ENCODE peak calls at places on chromosomes 16 and 17, in seven cellular contexts. D is SK-N-SH, T is GM12878, G is H1, W is HCT116, Q is Panc1, U is HepG2. E is an unnamed sample.

GRCh38 chr16:27918755-27919154 is 144.8 kb downstream of the GSG1L start:
- DNase-seq in W (peak), G (no peak), U (no peak), Q (no peak), T (no peak), D (no peak), E (no peak)

GRCh38 chr16:76970087-76970744 is 220.8 kb upstream of the MON1B start:
- DNase-seq in U (no peak), W (no peak), G (no peak), Q (peak), T (no peak), D (no peak), E (no peak)

GRCh38 chr17:12821376-12821940 is 32.2 kb downstream of the ARHGAP44 start:
- DNase-seq in U (no peak), Q (no peak), T (no peak), D (no peak), G (no peak), W (no peak), E (no peak)

GRCh38 chr16:57938936-57939871 is 31.7 kb downstream of the CNGB1 start:
- DNase-seq in G (no peak), W (peak), Q (no peak), D (no peak), T (no peak), U (peak), E (no peak)

GRCh38 chr17:27381007-27381501 is 75.2 kb upstream of the KSR1 start:
- DNase-seq in Q (no peak), W (peak), T (peak), D (peak), U (peak), G (peak), E (peak)

GRCh38 chr16:60945225-60945624 is 1091.0 kb downstream of the CDH8 start:
- DNase-seq in W (no peak), Q (no peak), T (no peak), G (peak), U (peak), D (no peak), E (peak)

GRCh38 chr17:17691468-17692263 is 10.4 kb downstream of the RAI1 start:
- DNase-seq in Q (no peak), U (no peak), G (no peak), D (no peak), W (no peak), T (peak), E (no peak)

GRCh38 chr16:78437352-78437968 is 338.0 kb downstream of the WWOX start:
- DNase-seq in G (no peak), Q (peak), W (no peak), U (peak), D (peak), T (no peak), E (peak)

GRCh38 chr16:11072420-11073153 is 128.2 kb downstream of the CLEC16A start:
- DNase-seq in T (no peak), G (no peak), W (no peak), U (no peak), D (no peak), Q (no peak), E (no peak)

GRCh38 chr16:77675464-77676324 is 46.6 kb upstream of the NUDT7 start:
- DNase-seq in T (peak), G (peak), W (peak), Q (peak), U (peak), D (peak), E (peak)

GRCh38 chr17:75626496-75627038 is 6.7 kb upstream of the SMIM5 start:
- DNase-seq in U (no peak), Q (no peak), D (peak), T (no peak), G (no peak), W (no peak), E (no peak)

GRCh38 chr16:15952265-15952711 is 2.9 kb downstream of the ABCC1 start:
- DNase-seq in D (peak), T (no peak), W (no peak), G (no peak), U (peak), Q (no peak), E (peak)

GRCh38 chr16:85461814-85462404 is 151.2 kb upstream of the GSE1 start:
- DNase-seq in Q (no peak), U (no peak), W (no peak), T (no peak), G (no peak), D (peak), E (peak)

GRCh38 chr17:17400566-17401184 is 76.1 kb upstream of the MED9 start:
- DNase-seq in U (no peak), W (no peak), G (no peak), Q (no peak), T (no peak), D (no peak), E (no peak)

GRCh38 chr16:77336637-77337036 is 98.2 kb downstream of the ADAMTS18 start:
- DNase-seq in Q (no peak), D (no peak), W (no peak), G (peak), U (no peak), T (no peak), E (no peak)

GRCh38 chr16:80366023-80366422 is 174.8 kb upstream of the DYNLRB2 start:
- DNase-seq in T (no peak), G (no peak), Q (no peak), U (no peak), W (no peak), D (no peak), E (no peak)

GRCh38 chr16:4387769-4388168 is 16.1 kb downstream of the VASN start:
- DNase-seq in G (no peak), D (no peak), U (no peak), W (no peak), T (no peak), Q (no peak), E (no peak)

GRCh38 chr17:83053779-83054451 is 25.5 kb upstream of the METRNL start:
- DNase-seq in W (no peak), Q (no peak), D (no peak), U (no peak), T (no peak), G (no peak), E (no peak)

GRCh38 chr17:4342535-4342934 is 23.9 kb downstream of the UBE2G1 start:
- DNase-seq in U (no peak), G (no peak), Q (no peak), W (no peak), T (no peak), D (no peak), E (no peak)

GRCh38 chr16:29319726-29320125 is 86.8 kb downstream of the NPIPB11 start:
- DNase-seq in G (no peak), U (no peak), W (no peak), D (no peak), T (no peak), Q (no peak), E (no peak)

GRCh38 chr16:6803171-6803570 is 529.5 kb upstream of the RBFOX1 start:
- DNase-seq in D (no peak), G (no peak), W (no peak), Q (no peak), U (no peak), T (no peak), E (no peak)

GRCh38 chr17:152860-153420 is 15.6 kb downstream of the SCGB1C2 start:
- DNase-seq in U (no peak), W (no peak), G (no peak), D (no peak), T (no peak), Q (no peak), E (no peak)

GRCh38 chr16:59634951-59635350 is 900.8 kb upstream of the GOT2 start:
- DNase-seq in T (no peak), W (no peak), Q (no peak), G (no peak), D (no peak), U (no peak), E (no peak)

GRCh38 chr17:18966831-18967624 is 15.1 kb downstream of the SLC5A10 start:
- DNase-seq in Q (no peak), G (no peak), T (no peak), W (no peak), D (no peak), U (no peak), E (no peak)

GRCh38 chr16:86281435-86281834 is 228.9 kb upstream of the FOXF1 start:
- DNase-seq in D (no peak), W (no peak), G (no peak), Q (no peak), T (no peak), U (no peak), E (no peak)

GRCh38 chr16:89106533-89107208 is 13.0 kb downstream of the ACSF3 start:
- DNase-seq in T (no peak), Q (no peak), D (no peak), U (no peak), G (no peak), W (no peak), E (no peak)

GRCh38 chr16:20851601-20852000 is 45.3 kb downstream of the REXO5 start:
- DNase-seq in U (peak), Q (no peak), T (no peak), D (no peak), G (no peak), W (peak), E (no peak)

GRCh38 chr17:75142236-75142971 is 10.9 kb upstream of the NT5C start:
- DNase-seq in Q (no peak), U (no peak), W (no peak), T (no peak), G (no peak), D (no peak), E (no peak)

DNA sequence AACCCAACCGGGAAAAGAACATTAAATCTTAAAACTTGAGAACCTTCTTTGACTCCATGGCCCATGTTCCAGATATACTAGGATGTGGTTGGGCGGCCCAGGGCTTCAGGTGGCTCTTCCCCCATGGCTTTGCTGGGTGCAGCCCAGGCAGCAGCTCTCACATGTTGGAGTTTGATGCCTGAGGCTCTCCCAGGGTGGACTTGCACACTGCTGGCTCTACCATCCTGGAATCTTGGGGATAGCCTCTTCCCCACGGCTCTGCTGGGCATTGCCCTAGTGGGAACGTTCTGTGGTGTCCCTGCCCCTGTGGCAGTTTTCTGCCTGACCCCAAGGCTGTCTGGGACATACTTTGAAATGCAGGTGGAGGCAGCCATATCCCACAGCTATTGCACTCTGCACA is 70.6 kb downstream of the GOSR1 start:
- DNase-seq in D (no peak), Q (no peak), W (no peak), G (no peak), U (no peak), T (no peak), E (no peak)
- TF ChIP-seq SIN3A in D (no peak), Q (no peak), W (no peak), G (no peak), U (no peak), T (no peak), E (no peak)

DNA sequence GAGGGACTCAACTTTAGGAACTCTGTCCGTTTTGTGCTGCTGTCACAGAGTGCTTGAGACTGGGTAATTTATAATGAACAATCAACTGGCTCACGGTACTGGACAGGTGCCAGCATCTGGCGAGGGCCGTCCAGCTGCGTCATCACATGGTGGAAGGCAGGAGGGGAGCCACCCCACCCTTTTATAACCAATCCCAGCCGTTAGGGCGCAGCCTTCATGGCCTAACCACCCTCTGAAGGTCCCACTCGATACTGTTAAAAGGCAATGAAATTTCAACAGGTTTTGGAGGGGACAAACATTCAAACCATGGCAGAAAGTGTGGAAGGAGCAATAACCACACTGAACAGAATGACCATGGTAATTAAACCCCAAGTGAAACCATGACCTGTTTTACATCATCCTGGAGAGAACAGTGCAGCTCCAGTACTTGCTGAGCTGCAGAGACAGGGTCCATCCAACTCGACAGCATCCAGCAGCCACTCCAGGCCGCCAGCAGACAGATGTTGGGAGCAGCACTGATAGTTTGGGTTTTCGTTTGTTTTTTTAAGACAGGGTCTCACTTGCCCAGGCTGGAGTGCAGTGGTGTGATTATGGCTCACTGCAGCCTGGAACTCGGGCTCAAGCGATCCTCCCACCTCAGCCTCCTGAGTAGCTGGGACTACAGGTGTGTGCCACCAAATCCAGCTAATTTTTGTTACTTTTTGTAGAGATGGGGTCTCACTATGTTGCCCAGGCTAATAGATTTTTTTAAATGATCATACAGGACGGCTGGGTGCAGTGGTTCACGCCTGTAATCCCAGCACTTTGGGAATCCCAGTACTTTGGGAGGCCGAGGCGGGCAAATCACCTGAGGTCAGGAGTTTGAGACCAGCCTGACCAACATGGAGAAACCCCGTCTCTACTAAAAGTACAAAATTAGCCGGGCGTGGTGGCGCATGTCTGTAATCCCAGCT is 11.0 kb downstream of the CHMP6 start:
- DNase-seq in Q (no peak), D (peak), T (no peak), G (no peak), U (no peak), W (no peak), E (peak)
- TF ChIP-seq SIN3A in Q (no peak), D (no peak), T (no peak), G (no peak), U (no peak), W (no peak), E (no peak)

GRCh38 chr16:19113577-19114358 is at the start of gene ITPRIPL2:
- DNase-seq in D (peak), T (no peak), W (peak), U (peak), G (no peak), Q (peak), E (peak)
- TF ChIP-seq SIN3A in D (no peak), T (no peak), W (peak), U (peak), G (no peak), Q (peak), E (no peak)

GRCh38 chr17:8109669-8110455 is 8.5 kb downstream of the ALOXE3 start:
- DNase-seq in D (peak), W (no peak), T (no peak), G (no peak), U (no peak), Q (no peak), E (peak)
- TF ChIP-seq SIN3A in D (no peak), W (no peak), T (no peak), G (peak), U (no peak), Q (no peak), E (no peak)